ENCODE peak calls at places on chromosomes 16 and 17, in five cellular contexts. N is K562, U is HepG2, E is A549, A is GM12878. L is an unnamed sample.

GRCh38 chr17:15441315-15441714 is 26.1 kb downstream of the CDRT4 start:
- DNase-seq in E (no peak), U (no peak), N (no peak), A (no peak), L (no peak)

GRCh38 chr16:78324649-78325274 is 225.3 kb downstream of the WWOX start:
- DNase-seq in A (no peak), U (peak), E (no peak), N (peak), L (no peak)

GRCh38 chr17:57603978-57604377 is 141.1 kb downstream of the CCDC182 start:
- DNase-seq in A (peak), N (no peak), U (no peak), E (no peak), L (no peak)

GRCh38 chr17:19418312-19418992 is 7.4 kb downstream of the RNF112 start:
- DNase-seq in E (no peak), N (no peak), A (no peak), U (no peak), L (no peak)

GRCh38 chr17:42329025-42329976 is 41.0 kb downstream of the STAT5A start:
- DNase-seq in U (no peak), N (no peak), A (no peak), E (peak), L (peak)

GRCh38 chr17:28895794-28896447 is 1.6 kb downstream of the FLOT2 start:
- DNase-seq in A (no peak), N (no peak), E (no peak), U (no peak), L (no peak)

GRCh38 chr17:55038291-55038690 is 69.7 kb downstream of the STXBP4 start:
- DNase-seq in N (no peak), U (no peak), E (no peak), A (no peak), L (no peak)

GRCh38 chr17:30864636-30865035 is 32.9 kb downstream of the ATAD5 start:
- DNase-seq in E (no peak), A (no peak), U (no peak), N (no peak), L (no peak)

GRCh38 chr17:40329981-40330794 is 21.2 kb downstream of the RARA start:
- DNase-seq in U (no peak), N (peak), E (no peak), A (no peak), L (no peak)

GRCh38 chr16:78215222-78215621 is 115.8 kb downstream of the WWOX start:
- DNase-seq in E (no peak), A (no peak), N (no peak), U (no peak), L (no peak)

GRCh38 chr16:28067604-28068382 is 4.3 kb upstream of the GSG1L start:
- DNase-seq in E (no peak), A (no peak), N (no peak), U (no peak), L (no peak)

GRCh38 chr16:79370736-79371135 is 229.8 kb downstream of the MAF start:
- DNase-seq in A (no peak), U (no peak), N (no peak), E (no peak), L (no peak)

GRCh38 chr17:37131670-37132620 is 183.2 kb downstream of the AATF start:
- DNase-seq in A (no peak), N (no peak), U (no peak), E (no peak), L (no peak)

GRCh38 chr16:17306745-17307144 is 164.0 kb downstream of the XYLT1 start:
- DNase-seq in N (no peak), U (no peak), E (no peak), A (no peak), L (no peak)

GRCh38 chr17:28038802-28039600 is 3.5 kb upstream of the NLK start:
- DNase-seq in E (no peak), N (no peak), A (no peak), U (no peak), L (no peak)

GRCh38 chr16:1034230-1035065 is 38.1 kb upstream of the SSTR5 start:
- DNase-seq in N (no peak), A (no peak), U (no peak), E (no peak), L (no peak)

GRCh38 chr17:69327060-69327831 is at the start of gene ABCA5:
- DNase-seq in A (peak), U (peak), N (peak), E (peak), L (peak)

GRCh38 chr16:80974649-80975376 is 31.9 kb downstream of the CMC2 start:
- DNase-seq in U (no peak), A (no peak), E (no peak), N (peak), L (no peak)

GRCh38 chr16:55035956-55036355 is 105.3 kb downstream of the IRX5 start:
- DNase-seq in A (no peak), E (no peak), U (no peak), N (no peak), L (no peak)

GRCh38 chr17:64357191-64357981 is 33.3 kb downstream of the PECAM1 start:
- DNase-seq in U (no peak), N (no peak), A (no peak), E (no peak), L (no peak)

GRCh38 chr17:54944796-54945195 is 23.7 kb downstream of the COX11 start:
- DNase-seq in E (no peak), U (no peak), N (no peak), A (no peak), L (no peak)

GRCh38 chr17:48612854-48613691 is 2.0 kb downstream of the HOXB8 start:
- DNase-seq in A (no peak), E (peak), U (peak), N (no peak), L (no peak)

GRCh38 chr17:78979780-78980623 is at the start of gene LGALS3BP:
- DNase-seq in E (peak), A (no peak), N (no peak), U (peak), L (peak)

GRCh38 chr17:75822119-75822799 is 21.9 kb downstream of the UNC13D start:
- DNase-seq in N (no peak), U (no peak), A (no peak), E (no peak), L (no peak)

GRCh38 chr17:38452719-38453118 is 24.5 kb downstream of the ARHGAP23 start:
- DNase-seq in U (no peak), A (no peak), E (no peak), N (no peak), L (no peak)

GRCh38 chr17:41382396-41382795 is 290 bp upstream of the KRT34 start:
- DNase-seq in N (no peak), E (no peak), U (no peak), A (no peak), L (no peak)

GRCh38 chr16:69917739-69918138 is 33.4 kb upstream of the CLEC18A start:
- DNase-seq in N (no peak), U (no peak), E (peak), A (no peak), L (peak)

GRCh38 chr17:42101513-42102292 is 3.4 kb upstream of the ZNF385C start:
- DNase-seq in A (no peak), U (peak), N (peak), E (peak), L (peak)

GRCh38 chr17:35799942-35800341 is 4.5 kb upstream of the MMP28 start:
- DNase-seq in A (no peak), U (no peak), E (peak), N (no peak), L (no peak)

GRCh38 chr17:77214743-77215142 is 74.0 kb downstream of the SEC14L1 start:
- DNase-seq in E (peak), U (peak), N (no peak), A (no peak), L (peak)

GRCh38 chr17:19651461-19652238 is 3.1 kb downstream of the ALDH3A2 start:
- DNase-seq in A (no peak), E (no peak), U (no peak), N (no peak), L (no peak)

DNA sequence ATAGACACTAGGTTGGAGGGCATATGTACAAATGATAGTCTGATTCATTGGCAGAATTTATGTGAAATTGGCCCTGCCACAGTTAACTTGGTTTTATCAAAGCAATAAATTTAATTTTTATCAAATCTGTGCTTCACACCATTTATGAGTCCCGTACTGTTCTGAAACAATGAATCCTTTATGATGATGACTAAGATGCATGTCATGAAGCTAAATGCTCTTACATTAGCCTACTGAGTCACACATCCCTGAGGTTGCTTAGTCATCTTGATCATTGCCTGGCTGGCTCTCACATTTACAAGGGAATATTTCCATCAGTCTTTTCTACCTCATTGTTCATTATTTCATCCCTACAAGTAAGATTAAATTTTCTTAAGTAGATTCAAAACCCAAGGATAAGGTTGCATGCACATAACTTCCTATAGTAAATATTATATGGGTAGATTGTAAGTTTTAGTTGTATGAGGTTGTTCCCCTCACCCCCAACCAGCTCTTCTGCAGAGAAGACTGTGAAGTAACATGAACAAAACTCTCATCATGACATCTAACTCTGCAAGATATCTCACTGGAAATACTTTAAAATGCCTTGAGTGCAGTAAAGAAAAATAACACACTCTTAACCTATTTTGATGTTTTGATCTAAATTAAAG is 170.7 kb downstream of the CYB561 start:
- DNase-seq in A (no peak), U (peak), N (peak), E (peak), L (no peak)
- TF ChIP-seq MAX in A (no peak), U (no peak), N (no peak), E (peak), L (no peak)

GRCh38 chr16:29806641-29807425 is 504 bp downstream of the MAZ start:
- DNase-seq in U (peak), E (no peak), N (peak), A (no peak), L (peak)
- TF ChIP-seq ESRRA in U (no peak), E (no peak), N (no peak), A (no peak), L (no peak)

GRCh38 chr16:86951831-86952598 is 365.2 kb downstream of the C16orf95 start:
- DNase-seq in U (no peak), A (no peak), E (peak), N (no peak), L (no peak)
- TF ChIP-seq MAX in U (no peak), A (no peak), E (peak), N (no peak), L (no peak)

GRCh38 chr17:7971651-7972050 is 30.8 kb upstream of the GUCY2D start:
- DNase-seq in E (no peak), U (no peak), A (no peak), N (no peak), L (no peak)

GRCh38 chr17:7969434-7969833 is 33.0 kb upstream of the GUCY2D start:
- DNase-seq in N (no peak), A (no peak), U (no peak), E (no peak), L (no peak)

GRCh38 chr17:7972131-7972785 is 30.2 kb upstream of the GUCY2D start:
- DNase-seq in U (no peak), N (no peak), A (no peak), E (no peak), L (no peak)

GRCh38 chr17:7967751-7968150 is 34.7 kb upstream of the GUCY2D start:
- DNase-seq in E (no peak), N (no peak), A (no peak), U (no peak), L (no peak)
- TF ChIP-seq ESRRA in E (no peak), N (no peak), A (no peak), U (no peak), L (no peak)

DNA sequence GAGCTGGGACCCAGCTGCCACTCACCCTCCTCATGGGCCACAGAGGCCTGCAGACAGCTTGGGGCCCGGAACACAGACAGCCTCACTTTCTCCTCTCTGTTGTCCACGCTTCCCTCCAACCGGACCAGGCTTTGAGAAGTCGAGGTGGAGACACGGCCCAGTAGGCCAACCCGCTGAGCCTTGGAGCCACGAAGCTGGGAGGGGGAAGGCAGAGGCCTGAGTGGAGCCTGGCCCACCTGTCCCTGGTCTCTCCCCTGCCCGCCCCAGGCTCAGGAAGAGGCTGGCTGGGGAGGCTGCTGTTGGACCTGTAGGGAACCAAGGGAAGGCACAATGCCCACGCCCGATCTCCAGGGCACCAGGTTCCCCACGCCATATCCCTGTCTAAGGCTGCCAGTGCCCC is 48.1 kb downstream of the RMI2 start:
- DNase-seq in U (no peak), A (no peak), N (no peak), E (no peak), L (no peak)
- TF ChIP-seq MAX in U (no peak), A (no peak), N (no peak), E (no peak), L (no peak)

GRCh38 chr17:1029196-1029911 is 32.4 kb downstream of the TIMM22 start:
- DNase-seq in A (no peak), N (no peak), U (no peak), E (no peak), L (no peak)
- TF ChIP-seq ESRRA in A (no peak), N (no peak), U (no peak), E (no peak), L (no peak)

DNA sequence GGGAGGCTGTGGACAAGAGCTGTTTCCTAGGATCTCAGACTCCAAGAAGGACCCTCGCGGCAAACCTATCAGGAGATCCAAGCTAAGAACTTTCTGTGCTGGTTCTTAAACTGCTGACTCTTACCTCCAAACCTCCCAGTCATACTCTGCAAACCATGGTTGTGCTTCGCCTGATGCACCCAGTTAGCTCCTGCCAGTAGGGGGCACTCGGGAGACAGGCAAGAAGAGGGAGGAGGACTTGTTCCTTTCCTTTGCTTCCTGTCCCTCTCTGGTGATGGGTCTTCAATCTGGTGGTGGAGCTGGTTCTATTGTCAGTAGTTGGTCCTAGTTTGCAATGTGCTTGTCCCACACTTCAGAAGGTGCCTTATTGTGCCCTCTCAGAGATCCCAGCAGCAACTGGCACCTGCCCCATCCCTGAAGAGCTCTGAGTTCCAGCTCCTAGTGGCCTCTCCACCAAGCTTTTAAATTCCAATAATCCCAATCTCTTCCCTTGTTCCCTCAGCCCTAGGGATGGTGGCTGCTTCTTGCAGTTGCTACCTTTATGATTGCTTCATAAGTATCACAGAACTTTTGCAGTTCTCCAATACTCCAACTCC is 113.5 kb upstream of the RPL38 start:
- DNase-seq in A (peak), E (peak), U (peak), N (peak), L (peak)
- TF ChIP-seq MAX in A (no peak), E (no peak), U (no peak), N (no peak), L (no peak)